ENCODE peak calls at places on chromosomes 12 and 14, in seven cellular contexts. K is GM23248, I is mammary epithelial cell, O is H1, V is SK-N-SH, A is GM23338, X is fibroblast of lung. R is an unnamed sample.

GRCh38 chr12:113472191-113473190 is 820 bp upstream of the LHX5 start:
- DNase-seq in V (peak), X (no peak), O (peak), I (no peak), A (peak), K (no peak), R (no peak)

GRCh38 chr12:120388711-120389431 is 19.9 kb upstream of the MSI1 start:
- DNase-seq in X (no peak), K (peak), V (no peak), A (peak), O (peak), I (no peak), R (no peak)

GRCh38 chr12:29240441-29240840 is 91.4 kb downstream of the FAR2 start:
- DNase-seq in X (no peak), K (no peak), A (no peak), O (no peak), V (no peak), I (no peak), R (no peak)

GRCh38 chr12:43147893-43148292 is 404.1 kb downstream of the ADAMTS20 start:
- DNase-seq in O (no peak), V (no peak), X (peak), K (peak), A (no peak), I (peak), R (no peak)

GRCh38 chr12:115403253-115403652 is 719.3 kb upstream of the TBX3 start:
- DNase-seq in K (no peak), X (no peak), I (no peak), A (no peak), V (no peak), O (no peak), R (no peak)

GRCh38 chr14:26190644-26191043 is 407.2 kb downstream of the NOVA1 start:
- DNase-seq in K (peak), O (no peak), I (no peak), X (peak), A (no peak), V (no peak), R (no peak)

GRCh38 chr12:74537126-74537706 is 419 bp upstream of the ATXN7L3B start:
- DNase-seq in K (peak), A (peak), I (peak), X (peak), V (peak), O (no peak), R (no peak)

GRCh38 chr14:53842938-53843337 is 113.7 kb downstream of the BMP4 start:
- DNase-seq in I (no peak), A (no peak), K (no peak), O (no peak), V (no peak), X (peak), R (no peak)

GRCh38 chr12:109279525-109279924 is 29.6 kb downstream of the FOXN4 start:
- DNase-seq in V (no peak), I (no peak), X (no peak), K (no peak), A (no peak), O (no peak), R (no peak)

GRCh38 chr12:109277899-109278762 is 31.0 kb downstream of the FOXN4 start:
- DNase-seq in A (no peak), V (no peak), O (no peak), X (no peak), K (peak), I (peak), R (no peak)

GRCh38 chr12:109278912-109279311 is 30.2 kb downstream of the FOXN4 start:
- DNase-seq in A (no peak), K (no peak), I (no peak), X (no peak), V (no peak), O (no peak), R (no peak)

GRCh38 chr12:109284392-109284791 is 24.7 kb downstream of the FOXN4 start:
- DNase-seq in V (no peak), A (no peak), K (no peak), O (no peak), I (no peak), X (no peak), R (no peak)

GRCh38 chr12:109281452-109281851 is 27.6 kb downstream of the FOXN4 start:
- DNase-seq in K (no peak), V (no peak), I (no peak), O (no peak), X (no peak), A (no peak), R (no peak)
- H3K4me2 ChIP-seq in K (no peak), V (no peak), I (no peak), O (no peak), X (no peak), A (no peak), R (no peak)

DNA sequence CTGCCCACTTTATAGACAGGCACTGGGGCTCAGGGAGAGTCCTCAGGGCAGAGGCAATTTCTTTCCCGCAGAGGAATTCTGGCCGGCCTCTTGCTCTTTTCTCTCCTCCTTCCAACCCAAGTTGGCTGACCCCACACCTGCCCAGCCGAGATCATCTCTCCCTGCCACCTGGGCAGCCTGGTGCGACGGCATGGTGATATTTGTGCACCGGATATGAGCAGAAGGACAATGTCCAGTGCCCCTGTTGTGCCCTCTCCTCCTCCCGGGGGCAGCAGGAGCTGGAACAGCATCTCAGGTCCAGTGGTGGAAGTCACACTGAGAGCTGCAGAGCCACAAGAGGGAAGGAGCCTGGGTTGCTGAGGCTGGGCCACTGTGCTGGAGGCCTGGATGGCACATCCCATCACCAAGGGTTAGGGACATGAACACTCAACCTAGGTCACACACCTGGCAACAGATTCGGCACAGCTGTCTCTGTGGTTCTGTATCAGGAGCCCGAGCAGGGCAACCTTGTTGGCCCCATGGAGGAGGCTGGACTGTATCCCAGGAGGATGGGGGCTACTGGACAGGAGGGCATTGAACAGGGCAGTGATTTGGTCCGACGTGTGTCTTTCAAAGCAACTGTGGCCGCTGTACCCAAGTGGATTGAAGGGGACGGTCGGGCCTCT is 57.7 kb upstream of the DIO3 start:
- DNase-seq in V (no peak), A (no peak), I (no peak), K (no peak), X (no peak), O (no peak), R (no peak)
- H3K4me2 ChIP-seq in V (no peak), A (no peak), I (no peak), K (no peak), X (no peak), O (no peak), R (no peak)

DNA sequence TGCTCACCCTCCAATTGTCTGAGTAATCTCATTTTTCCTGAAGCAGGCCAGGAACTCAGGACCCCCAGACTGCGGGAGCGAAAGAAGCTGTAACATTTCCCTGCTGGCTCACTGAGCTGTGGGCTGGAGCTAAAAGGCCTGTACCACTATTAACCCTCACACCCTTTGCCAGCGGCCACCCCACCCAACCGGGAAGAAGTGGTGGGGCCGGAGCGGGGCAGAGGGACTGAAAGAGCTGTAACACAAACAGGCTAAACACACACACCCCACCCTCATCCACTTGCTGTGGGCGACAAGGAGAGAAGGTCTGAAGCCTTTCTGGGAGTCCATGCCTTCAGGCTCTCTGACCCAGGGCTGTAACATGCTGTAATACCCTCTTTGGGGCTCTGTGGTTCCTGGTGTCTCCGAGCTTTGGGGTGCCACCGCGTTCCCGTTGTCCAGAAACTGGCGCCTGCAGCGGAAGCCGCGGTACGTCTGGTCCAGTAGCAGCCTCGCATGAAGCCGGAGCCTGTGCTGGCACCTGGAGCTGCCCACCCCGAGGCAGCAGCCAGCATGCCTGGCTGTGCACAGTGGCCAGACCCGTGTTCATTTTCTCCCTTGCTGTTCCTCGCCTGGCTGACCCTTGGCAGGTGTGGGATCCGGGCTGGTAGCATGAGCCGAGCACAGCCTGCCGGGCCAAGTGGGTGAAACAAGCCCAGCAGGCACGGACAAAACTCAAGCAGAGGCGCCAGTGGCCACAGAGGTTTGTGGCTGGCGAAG is 345.5 kb upstream of the MGAT4C start:
- DNase-seq in X (no peak), I (no peak), V (no peak), A (no peak), K (no peak), O (no peak), R (no peak)
- H3K4me2 ChIP-seq in X (no peak), I (no peak), V (no peak), A (no peak), K (no peak), O (no peak), R (no peak)

DNA sequence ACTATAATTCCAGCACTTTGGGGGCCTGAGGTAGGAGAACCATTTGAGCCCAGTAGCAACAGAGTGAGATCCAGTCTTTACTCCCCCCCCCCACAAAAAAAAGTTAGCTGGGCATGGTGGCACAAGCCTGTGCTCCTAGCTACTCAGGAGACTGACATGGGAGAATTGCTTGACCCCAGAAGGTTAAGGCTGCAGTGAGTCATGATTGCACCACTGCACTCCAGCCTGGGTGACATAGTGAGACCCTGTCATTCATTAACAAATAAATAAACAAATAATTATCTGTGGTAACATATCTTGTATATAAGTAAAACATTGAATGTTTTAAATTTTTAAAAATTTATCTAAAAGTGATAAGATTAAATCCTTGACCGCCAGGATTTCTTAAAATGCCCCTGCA is 4.8 kb downstream of the ENTPD5 start:
- DNase-seq in K (no peak), X (no peak), O (no peak), I (no peak), V (no peak), A (no peak), R (no peak)
- H3K4me2 ChIP-seq in K (no peak), X (no peak), O (no peak), I (no peak), V (no peak), A (no peak), R (no peak)

GRCh38 chr12:111362687-111363475 is 6.0 kb downstream of the PHETA1 start:
- DNase-seq in V (no peak), I (no peak), X (no peak), K (no peak), A (no peak), O (no peak), R (no peak)
- H3K4me2 ChIP-seq in V (no peak), I (no peak), X (no peak), K (no peak), A (no peak), O (no peak), R (no peak)

R was measured in keratinocyte.